ENCODE peak calls at places on chromosomes 13 and 19, in four cellular contexts. H is PC-3, F is H1, D is cardiac muscle cell. Z is an unnamed sample.
A peak's percentile ranks its signal among the peaks of the same experiment; 100 is the strongest.

GRCh38 chr13:27852491-27852890 is 60.2 kb downstream of the GSX1 start:
- DNase-seq in D (no peak), F (no peak), H (no peak), Z (no peak)

GRCh38 chr13:104962411-104962810 is 1573.1 kb downstream of the EFNB2 start:
- DNase-seq in F (no peak), H (no peak), D (no peak), Z (no peak)

GRCh38 chr19:11453468-11454341 is 18.3 kb downstream of the PRKCSH start:
- DNase-seq in H (no peak), F (peak; percentile 70), D (no peak), Z (no peak)

GRCh38 chr13:27508802-27509201 is 58.4 kb upstream of the MTIF3 start:
- DNase-seq in F (no peak), D (no peak), H (no peak), Z (no peak)

GRCh38 chr13:44211753-44212152 is 161.9 kb upstream of the SERP2 start:
- DNase-seq in H (no peak), F (no peak), D (peak; percentile 21), Z (no peak)

GRCh38 chr13:49532593-49532992 is 36.8 kb downstream of the PHF11 start:
- DNase-seq in F (no peak), H (no peak), D (no peak), Z (no peak)

GRCh38 chr13:40749327-40749726 is 21.7 kb downstream of the MRPS31 start:
- DNase-seq in D (no peak), F (no peak), H (peak; percentile 18), Z (no peak)

GRCh38 chr13:95354680-95355487 is 53.6 kb upstream of the ABCC4 start:
- DNase-seq in F (no peak), H (no peak), D (no peak), Z (no peak)

GRCh38 chr13:91133941-91134772 is 213.3 kb upstream of the MIR17HG start:
- DNase-seq in H (peak; percentile 61), F (no peak), D (peak; percentile 70), Z (peak; percentile 73)

GRCh38 chr19:54266133-54266532 is 9.1 kb upstream of the LILRB5 start:
- DNase-seq in D (peak; percentile 90), H (peak; percentile 90), F (peak; percentile 99), Z (peak; percentile 53)

GRCh38 chr13:105737688-105738087 is 797.8 kb downstream of the EFNB2 start:
- DNase-seq in F (no peak), D (no peak), H (no peak), Z (no peak)

GRCh38 chr19:49690073-49690655 is 752 bp upstream of the CPT1C start:
- DNase-seq in D (no peak), H (no peak), F (no peak), Z (no peak)

GRCh38 chr13:40187324-40187795 is 479.1 kb downstream of the FOXO1 start:
- DNase-seq in D (no peak), F (no peak), H (no peak), Z (no peak)

GRCh38 chr13:50460366-50460765 is 383.1 kb downstream of the DLEU7 start:
- DNase-seq in H (no peak), D (no peak), F (no peak), Z (no peak)

GRCh38 chr13:34627905-34628682 is 314.0 kb upstream of the NBEA start:
- DNase-seq in F (no peak), H (no peak), D (no peak), Z (peak; percentile 1)

GRCh38 chr13:97222934-97223710 is 989 bp downstream of the MBNL2 start:
- DNase-seq in H (peak; percentile 34), F (no peak), D (no peak), Z (peak; percentile 11)

GRCh38 chr13:35983206-35983605 is 148.0 kb downstream of the DCLK1 start:
- DNase-seq in H (no peak), D (no peak), F (no peak), Z (no peak)

GRCh38 chr13:96636310-96636709 is 358.0 kb downstream of the OXGR1 start:
- DNase-seq in F (no peak), D (no peak), H (peak; percentile 28), Z (peak; percentile 40)

GRCh38 chr19:47433121-47433520 is 13.8 kb upstream of the MEIS3 start:
- DNase-seq in D (no peak), F (no peak), H (no peak), Z (no peak)

GRCh38 chr19:11422163-11423068 is 3.3 kb upstream of the RGL3 start:
- DNase-seq in D (peak; percentile 34), F (peak; percentile 99), H (no peak), Z (peak; percentile 85)

GRCh38 chr19:42540071-42540553 is 11.8 kb upstream of the CEACAM1 start:
- DNase-seq in H (no peak), F (peak; percentile 61), D (no peak), Z (no peak)

GRCh38 chr13:30908416-30908980 is 2.4 kb downstream of the MEDAG start:
- DNase-seq in H (no peak), F (no peak), D (no peak), Z (no peak)

GRCh38 chr13:77028202-77028601 is 1.2 kb upstream of the FBXL3 start:
- DNase-seq in D (no peak), H (no peak), F (no peak), Z (no peak)

GRCh38 chr13:79812070-79812850 is 331.3 kb downstream of the NDFIP2 start:
- DNase-seq in H (no peak), D (no peak), F (no peak), Z (no peak)

GRCh38 chr19:18895038-18895827 is 725 bp downstream of the CERS1 start:
- DNase-seq in D (peak; percentile 91), H (peak; percentile 53), F (peak; percentile 80), Z (no peak)

GRCh38 chr19:6239401-6239844 is 40.4 kb downstream of the MLLT1 start:
- DNase-seq in D (no peak), H (peak; percentile 61), F (no peak), Z (peak; percentile 84)

GRCh38 chr19:45138303-45138751 is 22.5 kb downstream of the NKPD1 start:
- DNase-seq in D (no peak), H (no peak), F (no peak), Z (no peak)

GRCh38 chr19:45136507-45137178 is 24.1 kb downstream of the NKPD1 start:
- DNase-seq in F (no peak), D (no peak), H (no peak), Z (no peak)

GRCh38 chr19:45135176-45135575 is 25.6 kb downstream of the NKPD1 start:
- DNase-seq in F (no peak), H (no peak), D (no peak), Z (no peak)

GRCh38 chr19:45139286-45140143 is 21.3 kb downstream of the NKPD1 start:
- DNase-seq in F (no peak), D (no peak), H (no peak), Z (no peak)

DNA sequence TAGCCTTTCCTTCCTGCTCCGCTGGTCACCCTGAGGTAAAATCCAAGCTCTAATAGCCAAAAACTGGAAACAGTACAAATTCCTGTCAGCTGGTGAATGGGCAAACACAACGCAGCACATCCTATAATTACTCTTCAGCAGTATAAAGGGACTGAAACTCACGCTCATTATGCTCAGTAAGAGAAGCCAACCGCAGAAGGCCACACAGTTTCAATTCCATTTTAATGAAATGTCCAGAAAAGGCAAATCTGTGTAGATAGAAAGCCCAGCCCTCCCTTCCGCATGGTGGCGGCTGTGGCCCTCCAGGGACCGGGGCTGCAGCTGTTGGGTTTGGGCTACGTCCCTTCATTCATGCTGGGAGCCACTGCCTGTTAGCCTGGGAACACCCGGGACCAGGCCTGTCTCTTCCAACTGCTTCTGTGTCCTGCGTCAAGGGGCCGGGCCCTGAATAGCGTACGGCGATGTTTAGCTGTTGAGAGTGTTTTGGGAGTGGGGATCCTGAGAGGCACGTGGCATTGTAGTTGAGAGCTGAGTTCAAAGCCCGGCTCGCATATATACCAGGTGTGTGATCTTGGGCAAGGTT is 23.5 kb downstream of the NKPD1 start:
- DNase-seq in F (no peak), D (no peak), H (no peak), Z (no peak)
- H3K36me3 ChIP-seq in F (peaks cover 4% of the 10 kb centered on the region), D (peaks cover 3% of the 10 kb centered on the region), H (no peaks in the 10 kb centered on the region), Z (peaks cover 4% of the 10 kb centered on the region)

DNA sequence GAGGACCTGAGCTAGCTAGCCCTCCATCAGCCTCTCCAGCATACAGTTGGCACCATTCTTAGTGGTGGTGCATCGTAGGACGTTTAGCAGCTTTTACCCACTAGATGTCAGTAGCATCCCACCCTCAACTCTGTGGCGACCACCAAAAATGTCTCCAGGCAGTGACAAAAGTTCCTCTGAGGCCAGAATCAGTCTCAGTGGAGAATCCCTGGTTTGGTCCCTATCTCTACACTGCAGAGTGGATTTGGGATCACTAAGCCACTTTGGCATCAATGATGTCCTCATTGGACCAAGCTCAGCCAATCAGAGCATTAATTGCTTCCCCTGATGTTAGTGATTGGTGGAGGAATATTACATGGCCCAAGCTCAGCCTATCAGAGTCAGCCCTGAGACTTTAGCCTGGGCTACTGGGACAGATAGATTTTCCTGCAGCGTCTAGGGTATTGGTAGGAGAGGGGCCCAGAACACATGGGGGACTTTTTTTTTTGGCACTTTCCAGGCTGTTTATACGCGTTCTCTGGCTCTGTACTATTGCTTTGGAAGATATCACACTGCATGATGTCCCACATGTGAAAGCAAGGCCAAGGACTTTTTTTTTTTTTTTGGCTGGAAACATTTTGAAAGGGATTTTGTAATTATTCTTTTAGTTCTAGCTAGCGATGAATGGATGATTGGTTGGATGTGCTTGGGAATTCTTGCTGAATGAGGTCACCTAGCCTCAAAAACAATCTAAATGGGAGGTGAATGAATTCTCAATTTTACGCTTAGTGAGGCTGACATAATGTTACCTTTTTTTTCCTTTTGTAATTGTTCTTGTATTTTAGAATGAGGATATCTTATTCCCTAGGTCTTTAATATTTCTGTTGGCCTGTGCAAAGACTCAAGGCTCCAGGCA is 7.0 kb downstream of the TMEM221 start:
- DNase-seq in F (peak; percentile 59), H (peak; percentile 43), D (peak; percentile 22), Z (no peak)
- TF ChIP-seq CTCF in F (peak; percentile 73), H (peak; percentile 66), D (peak; percentile 29), Z (peak; percentile 57)

DNA sequence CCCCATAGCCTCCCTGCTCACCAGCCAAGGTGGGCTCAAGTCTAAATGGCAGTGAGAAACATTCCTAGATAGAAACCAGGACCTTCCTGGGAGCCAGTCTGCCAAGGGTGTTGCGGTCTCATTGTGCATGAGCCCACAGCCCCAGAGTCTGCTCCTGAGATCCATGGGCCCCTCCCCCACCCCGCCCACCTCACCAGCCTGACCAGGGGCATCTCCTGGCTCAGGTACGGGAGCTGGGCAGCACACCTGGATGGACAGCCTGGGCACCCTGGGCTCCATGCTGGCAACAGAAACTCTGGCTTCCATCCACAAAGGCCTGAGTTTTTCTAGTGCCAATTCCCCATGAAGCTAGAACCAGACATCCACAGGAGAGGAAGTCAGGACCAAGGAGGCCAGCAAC is 65.6 kb downstream of the RAB20 start:
- DNase-seq in D (no peak), H (no peak), F (no peak), Z (no peak)
- H3K36me3 ChIP-seq in D (peaks cover 40% of the 10 kb centered on the region), H (peaks cover 20% of the 10 kb centered on the region), F (peaks cover 30% of the 10 kb centered on the region), Z (peaks cover 2% of the 10 kb centered on the region)

DNA sequence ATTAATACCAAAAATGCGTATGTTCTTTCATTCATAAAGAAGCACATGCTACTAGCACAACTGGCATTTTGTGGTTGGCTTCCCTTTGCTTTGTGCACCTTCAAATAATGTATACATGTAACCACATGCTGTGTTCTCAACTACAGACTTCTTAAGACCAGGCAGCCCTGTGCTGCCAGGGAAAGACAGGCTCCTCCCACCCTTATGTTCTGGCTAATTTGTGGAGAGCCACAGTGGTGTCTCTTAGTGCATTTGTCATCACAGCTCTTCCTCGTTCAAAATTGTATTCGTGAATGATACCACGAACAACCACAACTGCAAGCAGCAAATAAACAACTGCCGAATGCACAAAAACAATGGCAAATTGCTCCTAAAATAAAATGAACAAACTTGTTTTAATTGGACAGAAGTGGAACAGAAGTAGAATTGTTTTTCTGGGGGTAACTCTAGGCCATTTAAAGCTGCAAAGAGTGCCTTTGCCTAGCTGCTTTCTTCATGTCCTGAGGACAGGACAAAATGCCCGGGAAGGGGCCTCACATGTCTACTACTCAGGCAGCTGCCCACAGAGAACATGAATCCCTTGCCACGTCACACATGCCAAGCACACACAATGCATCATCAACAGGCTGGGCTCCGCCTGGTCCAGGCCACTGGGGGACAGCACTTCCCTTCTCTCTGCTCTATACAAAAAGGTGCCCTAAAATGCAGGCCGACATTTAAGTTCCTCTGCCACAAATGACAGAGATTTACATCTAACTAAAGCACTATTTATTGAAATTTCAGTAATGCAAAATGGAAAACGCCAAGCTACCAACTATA is 21.7 kb downstream of the IRS2 start:
- DNase-seq in D (no peak), H (no peak), F (no peak), Z (peak; percentile 63)
- TF ChIP-seq CTCF in D (no peak), H (peak; percentile 15), F (peak; percentile 17), Z (peak; percentile 28)

Z was measured in bronchial epithelial cell.